ENCODE peak calls at places on chromosomes 16 and 17, in six cellular contexts. N, E, C, W, G and B are unnamed samples.

GRCh38 chr16:84839956-84840355 is 20.2 kb downstream of the CRISPLD2 start:
- DNase-seq in N (no peak), C (no peak), G (no peak), E (no peak), W (no peak), B (no peak)

GRCh38 chr17:83053021-83053778 is 26.2 kb upstream of the METRNL start:
- DNase-seq in G (no peak), C (peak), N (no peak), E (no peak), W (no peak), B (no peak)

GRCh38 chr16:81464279-81464678 is 19.7 kb downstream of the CMIP start:
- DNase-seq in C (no peak), G (no peak), W (no peak), N (no peak), E (no peak), B (no peak)

GRCh38 chr17:64164592-64165285 is 34.8 kb upstream of the ERN1 start:
- DNase-seq in G (no peak), N (no peak), C (no peak), E (no peak), W (no peak), B (no peak)

GRCh38 chr16:49617710-49618330 is 238.1 kb downstream of the ZNF423 start:
- DNase-seq in W (no peak), N (no peak), C (peak), G (no peak), E (no peak), B (no peak)

GRCh38 chr16:67346328-67346727 is 19.7 kb downstream of the LRRC36 start:
- DNase-seq in W (no peak), G (no peak), N (no peak), C (no peak), E (no peak), B (no peak)

GRCh38 chr16:56369202-56369601 is 56.1 kb downstream of the AMFR start:
- DNase-seq in C (no peak), N (no peak), G (no peak), W (no peak), E (no peak), B (no peak)

GRCh38 chr16:58345574-58346354 is 46.5 kb upstream of the GINS3 start:
- DNase-seq in G (no peak), N (no peak), E (no peak), C (no peak), W (no peak), B (no peak)

GRCh38 chr17:39045948-39046679 is 78.9 kb upstream of the FBXO47 start:
- DNase-seq in G (no peak), W (no peak), C (peak), N (no peak), E (no peak), B (no peak)

GRCh38 chr17:8430966-8431365 is 4.7 kb upstream of the NDEL1 start:
- DNase-seq in W (no peak), E (no peak), C (no peak), G (no peak), N (no peak), B (no peak)

GRCh38 chr17:70100983-70101382 is 26.0 kb downstream of the KCNJ16 start:
- DNase-seq in W (no peak), E (no peak), C (no peak), N (no peak), G (no peak), B (no peak)

GRCh38 chr17:17372856-17373520 is 69.8 kb downstream of the NT5M start:
- DNase-seq in W (no peak), E (no peak), G (no peak), N (no peak), C (no peak), B (no peak)

GRCh38 chr16:64589836-64590235 is 532.0 kb downstream of the CDH11 start:
- DNase-seq in W (no peak), E (no peak), N (no peak), C (no peak), G (no peak), B (no peak)

GRCh38 chr17:36650096-36650764 is 48.8 kb downstream of the MRM1 start:
- DNase-seq in E (no peak), C (no peak), N (no peak), G (no peak), W (no peak), B (no peak)

GRCh38 chr17:72976971-72977767 is 115.3 kb downstream of the SLC39A11 start:
- DNase-seq in E (peak), C (no peak), N (no peak), G (no peak), W (peak), B (peak)

GRCh38 chr17:67139784-67140665 is 95.7 kb downstream of the CACNG1 start:
- DNase-seq in C (no peak), W (no peak), G (peak), N (no peak), E (no peak), B (no peak)

GRCh38 chr17:34519286-34519685 is 60.1 kb upstream of the TMEM132E start:
- DNase-seq in E (no peak), C (peak), G (peak), W (peak), N (no peak), B (no peak)

GRCh38 chr16:1364510-1364909 is 12.8 kb downstream of the GNPTG start:
- DNase-seq in C (no peak), W (no peak), E (no peak), G (no peak), N (no peak), B (no peak)

GRCh38 chr17:43917348-43918025 is 10.2 kb upstream of the MPP2 start:
- DNase-seq in E (no peak), N (no peak), W (peak), G (no peak), C (peak), B (peak)

GRCh38 chr17:57604771-57605733 is 140.0 kb downstream of the CCDC182 start:
- DNase-seq in W (no peak), E (peak), G (no peak), N (peak), C (no peak), B (peak)
- TF ChIP-seq POLR2AphosphoS5 in W (no peak), E (peak), G (no peak), N (no peak), C (no peak), B (no peak)

GRCh38 chr17:80068301-80069160 is 32.1 kb downstream of the CCDC40 start:
- DNase-seq in G (peak), N (no peak), W (peak), C (no peak), E (no peak), B (no peak)
- TF ChIP-seq POLR2A in G (no peak), N (no peak), W (no peak), C (no peak), E (no peak), B (no peak)

GRCh38 chr16:27223226-27223610 is 19.9 kb downstream of the KDM8 start:
- DNase-seq in N (no peak), C (no peak), G (no peak), E (no peak), W (no peak), B (no peak)

GRCh38 chr16:27221576-27222498 is 18.5 kb downstream of the KDM8 start:
- DNase-seq in E (no peak), G (no peak), N (no peak), C (no peak), W (no peak), B (no peak)

GRCh38 chr16:27223701-27224100 is 20.4 kb downstream of the KDM8 start:
- DNase-seq in W (no peak), C (no peak), G (no peak), E (no peak), N (no peak), B (no peak)

GRCh38 chr16:27224271-27224737 is 21.0 kb downstream of the KDM8 start:
- DNase-seq in G (no peak), C (no peak), W (no peak), E (no peak), N (no peak), B (no peak)

DNA sequence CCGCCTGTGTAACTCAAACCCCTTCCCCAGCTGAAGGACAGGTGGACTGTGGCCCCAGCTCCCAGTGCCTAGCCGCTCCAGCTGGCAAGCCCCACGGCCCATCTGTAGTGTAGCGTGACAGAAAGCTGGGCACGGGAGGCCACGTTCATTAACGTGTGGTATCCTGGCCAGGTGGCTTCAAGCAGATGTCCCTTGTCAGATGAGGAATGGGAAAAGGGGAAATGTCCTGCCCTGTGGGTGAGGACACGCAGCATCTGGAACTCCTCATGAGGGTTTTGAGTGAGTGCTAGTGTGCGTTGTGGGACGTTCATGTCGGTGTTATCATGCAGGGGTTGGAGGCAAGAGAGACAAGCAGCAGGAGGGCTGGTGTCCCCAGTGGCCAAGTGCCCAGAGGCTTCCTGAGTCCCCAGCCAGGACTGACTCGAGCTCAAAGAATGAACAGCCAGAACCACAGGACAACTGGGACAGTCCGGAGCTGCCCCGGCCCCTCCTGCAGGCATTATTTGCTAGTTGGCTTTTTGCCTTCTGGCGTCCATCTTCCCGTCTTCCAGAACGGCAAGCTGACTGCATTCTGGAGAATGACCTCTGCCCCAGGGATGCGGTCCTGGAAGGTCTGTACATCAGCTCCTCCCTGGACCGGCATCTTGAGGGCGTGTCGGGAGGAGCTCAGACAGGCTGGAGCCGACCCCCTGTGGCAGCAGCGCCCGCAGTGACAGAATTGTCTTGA is 19.3 kb downstream of the KDM8 start:
- DNase-seq in E (no peak), N (no peak), W (no peak), G (no peak), C (no peak), B (no peak)
- TF ChIP-seq TAF1 in E (no peak), N (no peak), W (no peak), G (no peak), C (no peak), B (no peak)

GRCh38 chr16:89071686-89072182 is 21.9 kb upstream of the ACSF3 start:
- DNase-seq in W (peak), N (no peak), G (no peak), C (no peak), E (no peak), B (no peak)

GRCh38 chr16:89069920-89070319 is 23.7 kb upstream of the ACSF3 start:
- DNase-seq in G (no peak), C (no peak), E (no peak), N (no peak), W (no peak), B (no peak)

GRCh38 chr16:89073346-89074221 is 20.1 kb upstream of the ACSF3 start:
- DNase-seq in C (no peak), E (no peak), W (no peak), G (no peak), N (no peak), B (no peak)

GRCh38 chr16:89070590-89070989 is 23.1 kb upstream of the ACSF3 start:
- DNase-seq in E (no peak), W (no peak), G (no peak), N (no peak), C (no peak), B (no peak)

DNA sequence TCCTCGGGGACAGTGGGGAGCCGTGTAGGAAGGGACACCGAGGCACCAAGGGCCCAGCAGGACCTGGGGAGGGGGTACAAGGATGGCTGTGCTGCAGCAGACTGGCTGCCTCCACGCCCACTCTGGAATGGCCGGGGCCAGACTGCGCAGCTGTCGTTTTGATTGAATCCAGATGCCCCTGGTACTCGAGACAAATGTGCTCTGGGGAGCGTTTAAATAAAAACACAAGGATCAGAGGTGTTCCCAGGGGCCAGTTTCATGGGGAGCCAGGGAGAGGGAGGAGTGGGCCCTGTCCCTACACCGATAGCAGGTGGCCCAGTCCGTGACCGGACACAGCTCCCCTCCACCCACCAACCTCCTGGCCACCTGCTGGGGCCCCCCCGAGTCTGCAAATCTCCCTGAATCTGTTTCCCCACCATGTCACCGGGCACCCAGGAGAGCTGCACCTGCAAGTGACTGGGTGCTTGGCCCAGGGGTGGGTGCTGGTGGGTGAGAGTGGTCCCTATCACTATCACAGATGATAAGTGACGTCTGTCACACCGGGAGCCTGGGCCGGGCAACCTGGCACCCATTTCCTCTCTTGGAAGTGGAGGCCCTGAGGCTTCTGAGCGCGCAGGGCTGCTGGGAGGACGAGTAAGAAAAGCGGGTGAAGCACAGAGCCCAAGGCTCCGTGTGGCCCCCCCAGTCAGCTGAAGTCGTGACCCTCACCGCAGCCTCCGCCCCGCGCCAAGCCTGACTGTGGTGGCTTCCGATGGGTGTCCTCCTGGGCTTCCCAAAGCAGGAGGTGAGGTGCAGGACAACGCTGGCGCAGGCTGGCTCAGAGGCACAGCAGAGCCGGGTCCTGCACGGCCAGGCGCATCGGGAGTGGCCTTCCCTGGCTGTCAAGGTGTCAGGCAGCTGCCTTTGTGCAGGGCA is 21.2 kb upstream of the ACSF3 start:
- DNase-seq in G (no peak), C (no peak), W (no peak), E (no peak), N (no peak), B (no peak)
- TF ChIP-seq POLR2AphosphoS5 in G (no peak), C (no peak), W (no peak), E (no peak), N (no peak), B (no peak)

DNA sequence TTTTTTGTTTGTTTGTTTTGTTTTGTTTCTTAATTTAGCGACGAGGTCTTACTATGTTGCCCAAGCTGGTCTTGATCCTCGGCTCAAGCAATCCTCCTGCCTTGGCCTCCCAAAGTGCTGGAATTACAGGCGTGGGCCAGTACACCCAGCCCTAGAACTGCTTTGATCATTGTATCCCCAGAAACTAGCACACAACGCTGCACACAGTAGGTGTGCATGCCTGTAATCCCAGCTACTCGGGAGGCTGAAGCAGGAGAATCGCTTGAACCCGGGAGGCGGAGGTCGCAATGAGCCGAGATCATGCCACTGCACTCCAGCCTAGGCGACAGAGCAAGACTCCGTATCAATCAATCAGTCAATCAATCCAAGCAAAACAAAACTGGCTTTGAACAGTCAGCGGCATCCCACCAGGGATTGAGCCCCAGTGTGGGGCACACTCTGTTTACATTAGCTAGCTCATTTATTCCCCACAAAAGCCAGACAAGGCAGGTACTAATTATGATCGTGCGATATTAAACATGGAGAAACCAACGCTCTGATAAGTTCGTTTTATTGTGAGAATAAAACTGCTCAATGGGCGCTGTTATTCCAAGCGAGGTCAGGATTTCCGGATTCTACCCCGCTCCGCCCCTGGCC is 553 bp upstream of the VPS4A start:
- DNase-seq in G (no peak), W (no peak), N (no peak), C (no peak), E (no peak), B (no peak)
- TF ChIP-seq POLR2A in G (no peak), W (peak), N (peak), C (no peak), E (no peak), B (peak)

DNA sequence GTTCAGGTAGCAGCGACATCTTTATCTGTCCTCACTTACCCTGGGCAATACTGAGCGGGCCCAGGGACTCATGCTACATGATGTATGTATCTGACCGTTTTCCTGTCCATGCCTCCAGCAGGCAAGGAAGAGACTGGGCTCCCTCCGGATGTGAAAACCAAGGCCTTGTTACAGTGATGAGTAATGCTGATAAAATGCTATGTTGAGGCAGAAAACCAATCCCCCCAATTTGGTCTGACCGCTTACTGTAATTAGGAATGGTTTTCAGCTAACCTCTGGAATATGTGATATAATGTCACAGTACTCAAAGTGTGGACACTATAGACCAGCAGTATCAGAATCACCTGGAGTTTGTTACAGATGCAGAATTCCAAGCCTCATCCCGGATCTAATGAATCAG is 589.9 kb downstream of the HS3ST4 start:
- DNase-seq in C (no peak), G (no peak), N (no peak), E (no peak), W (no peak), B (no peak)
- TF ChIP-seq TAF1 in C (no peak), G (no peak), N (no peak), E (no peak), W (no peak), B (no peak)

GRCh38 chr17:77483128-77483598 is 342.4 kb downstream of the SEC14L1 start:
- DNase-seq in C (no peak), W (no peak), E (no peak), N (no peak), G (no peak), B (no peak)

GRCh38 chr17:77481476-77482374 is 341.0 kb downstream of the SEC14L1 start:
- DNase-seq in W (no peak), E (no peak), G (no peak), N (no peak), C (no peak), B (no peak)

GRCh38 chr17:77482375-77483127 is 341.8 kb downstream of the SEC14L1 start:
- DNase-seq in W (no peak), G (no peak), C (no peak), N (no peak), E (no peak), B (no peak)

GRCh38 chr17:77485089-77485833 is 344.5 kb downstream of the SEC14L1 start:
- DNase-seq in G (no peak), N (no peak), W (no peak), C (no peak), E (no peak), B (no peak)

GRCh38 chr17:77484096-77484495 is 343.3 kb downstream of the SEC14L1 start:
- DNase-seq in C (no peak), G (no peak), E (no peak), W (no peak), N (no peak), B (no peak)
- TF ChIP-seq POLR2AphosphoS5 in C (no peak), G (no peak), E (no peak), W (no peak), N (no peak), B (no peak)

DNA sequence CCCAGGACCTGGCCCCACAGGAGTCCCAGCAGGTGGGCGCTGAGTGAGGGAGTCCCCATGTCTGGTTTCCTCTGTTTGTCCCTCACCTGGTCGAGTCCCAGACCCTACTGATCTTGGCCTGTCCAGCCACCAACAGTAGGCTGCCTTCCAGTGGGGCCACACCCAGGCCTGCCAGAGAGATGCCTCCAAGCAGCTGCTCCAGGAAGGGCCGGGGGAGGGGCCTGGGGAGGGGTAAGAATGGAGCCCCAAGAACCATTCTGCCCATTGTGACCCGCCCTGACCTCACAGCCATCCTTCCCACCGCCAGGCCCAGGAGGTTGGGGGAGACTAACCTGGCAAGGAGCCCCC is 736 bp downstream of the SPATA20 start:
- DNase-seq in N (no peak), E (no peak), G (no peak), C (no peak), W (no peak), B (no peak)
- TF ChIP-seq POLR2A in N (no peak), E (no peak), G (no peak), C (no peak), W (no peak), B (no peak)